ENCODE peak calls at places on chromosomes 6 and 20, in nine cellular contexts. C is upper lobe of left lung, K is GM23338, O is K562, Q is sigmoid colon, V is breast epithelium, R is HL-60, L is SK-N-SH, X is endothelial cell of umbilical vein. B is an unnamed sample.

GRCh38 chr6:34745277-34746103 is 11.8 kb upstream of the SNRPC start:
- DNase-seq in C (no peak), K (no peak), O (peak), Q (no peak), V (no peak), R (no peak), L (no peak), X (no peak), B (peak)

GRCh38 chr20:4728121-4728520 is 6.4 kb downstream of the PRND start:
- DNase-seq in C (no peak), K (no peak), O (no peak), Q (no peak), V (no peak), R (no peak), L (no peak), X (no peak), B (no peak)

GRCh38 chr6:125117818-125118217 is 35.8 kb upstream of the TPD52L1 start:
- DNase-seq in C (no peak), K (no peak), O (no peak), Q (no peak), V (no peak), R (no peak), L (no peak), X (no peak), B (no peak)

GRCh38 chr20:6993526-6993925 is 226.0 kb downstream of the BMP2 start:
- DNase-seq in C (no peak), K (no peak), O (no peak), Q (no peak), V (no peak), R (no peak), L (no peak), X (no peak), B (no peak)

GRCh38 chr6:46013639-46014038 is 2.0 kb downstream of the CLIC5 start:
- DNase-seq in C (no peak), K (peak), O (no peak), Q (no peak), V (no peak), R (no peak), L (no peak), X (no peak), B (no peak)

GRCh38 chr6:145238787-145239186 is 496.5 kb downstream of the EPM2A start:
- DNase-seq in C (no peak), K (no peak), O (no peak), Q (no peak), V (no peak), R (no peak), L (no peak), X (no peak), B (no peak)

GRCh38 chr6:170096803-170097504 is 193.9 kb downstream of the DLL1 start:
- DNase-seq in C (peak), K (no peak), O (no peak), Q (no peak), V (peak), R (no peak), L (no peak), X (no peak), B (no peak)

GRCh38 chr6:166707045-166707444 is 80.0 kb upstream of the RPS6KA2 start:
- DNase-seq in C (peak), K (peak), O (peak), Q (no peak), V (no peak), R (peak), L (peak), X (peak), B (peak)

GRCh38 chr6:149842331-149842730 is 21.8 kb downstream of the LRP11 start:
- DNase-seq in C (no peak), K (no peak), O (no peak), Q (no peak), V (no peak), R (no peak), L (no peak), X (no peak), B (no peak)

DNA sequence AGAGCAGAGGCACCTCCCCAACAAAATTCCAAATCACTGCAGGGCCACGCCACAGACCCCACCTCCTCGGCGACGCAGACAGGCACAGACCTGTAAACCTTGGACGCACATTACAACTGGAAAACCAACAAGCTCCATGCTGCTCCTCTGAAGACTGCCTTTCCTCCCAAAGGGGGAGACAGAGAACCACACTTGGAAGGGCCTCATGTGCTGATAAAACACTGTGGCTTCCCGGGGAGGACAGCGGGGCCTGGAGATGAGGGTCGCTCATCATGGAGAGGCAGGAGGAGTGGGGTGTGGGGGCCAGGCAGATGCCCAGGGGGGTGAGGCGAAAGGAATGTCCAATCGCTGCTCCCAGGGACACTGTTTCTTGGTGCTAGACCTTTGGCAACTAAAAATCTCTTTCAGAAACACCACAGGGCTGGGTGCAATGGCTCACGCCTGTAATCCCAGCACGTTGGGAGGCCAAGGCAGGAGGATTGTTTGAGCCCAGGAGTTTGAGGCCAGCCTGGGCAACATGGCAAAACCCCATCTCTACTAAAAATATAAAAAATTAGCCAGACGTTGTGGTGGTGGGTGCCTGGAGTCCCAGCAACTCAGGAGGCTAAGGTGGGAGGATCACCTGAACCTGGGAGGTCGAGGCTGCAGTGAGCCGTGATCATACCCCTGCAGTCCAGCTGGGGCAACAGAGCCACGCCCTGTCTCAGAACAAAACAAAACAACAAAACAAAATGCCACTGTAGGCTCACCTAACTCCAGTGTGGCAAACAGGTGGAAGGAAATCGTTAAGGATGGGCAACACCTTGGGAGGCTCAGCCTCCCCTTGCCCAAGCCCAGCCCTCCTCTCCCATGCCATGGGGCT is 53.8 kb downstream of the ABHD12 start:
- DNase-seq in C (no peak), K (peak), O (peak), Q (no peak), V (no peak), R (peak), L (no peak), X (no peak), B (no peak)
- TF ChIP-seq CTCF in C (peak), K (peak), O (peak), Q (no peak), V (no peak), R (no peak), L (peak), X (no peak), B (peak)

GRCh38 chr6:22003219-22003779 is 293.5 kb downstream of the PRL start:
- DNase-seq in C (no peak), K (no peak), O (no peak), Q (no peak), V (no peak), R (no peak), L (no peak), X (no peak), B (no peak)

GRCh38 chr6:21998539-21998938 is 298.3 kb downstream of the PRL start:
- DNase-seq in C (no peak), K (no peak), O (no peak), Q (no peak), V (no peak), R (no peak), L (no peak), X (no peak), B (no peak)

GRCh38 chr6:21997414-21998037 is 299.3 kb downstream of the PRL start:
- DNase-seq in C (no peak), K (no peak), O (peak), Q (no peak), V (no peak), R (no peak), L (peak), X (peak), B (no peak)

GRCh38 chr6:21999012-21999528 is 297.8 kb downstream of the PRL start:
- DNase-seq in C (no peak), K (no peak), O (no peak), Q (no peak), V (no peak), R (no peak), L (peak), X (peak), B (no peak)

GRCh38 chr6:22001336-22002027 is 295.4 kb downstream of the PRL start:
- DNase-seq in C (no peak), K (no peak), O (no peak), Q (no peak), V (no peak), R (no peak), L (no peak), X (peak), B (no peak)
- TF ChIP-seq POLR2AphosphoS5 in C (no peak), K (no peak), O (no peak), Q (no peak), V (no peak), R (no peak), L (no peak), X (no peak), B (no peak)

DNA sequence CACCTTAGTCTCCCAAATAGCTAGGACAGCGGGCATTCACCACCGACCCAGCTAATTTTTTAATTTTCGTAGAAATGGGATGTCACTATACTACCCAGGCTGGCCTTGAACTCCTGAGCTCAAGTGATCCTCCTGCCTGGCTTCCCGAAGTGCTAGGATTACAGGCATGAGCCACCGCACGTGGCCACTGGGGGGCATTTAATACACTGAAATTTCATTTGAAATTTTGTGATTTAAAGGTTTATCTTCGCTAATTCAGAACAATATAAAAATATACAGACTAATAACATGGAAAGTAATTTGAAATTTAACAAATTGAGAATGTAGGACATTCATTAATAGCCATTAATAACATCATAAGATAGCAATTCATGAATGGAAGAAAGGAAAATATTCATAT is 20.5 kb upstream of the TBC1D32 start:
- DNase-seq in C (no peak), K (peak), O (no peak), Q (no peak), V (no peak), R (no peak), L (no peak), X (no peak), B (no peak)
- TF ChIP-seq CTCF in C (no peak), K (peak), O (no peak), Q (no peak), V (no peak), R (no peak), L (peak), X (peak), B (peak)

GRCh38 chr6:27025351-27025750 is 222.2 kb upstream of the PRSS16 start:
- DNase-seq in C (no peak), K (no peak), O (no peak), Q (no peak), V (no peak), R (no peak), L (no peak), X (no peak), B (no peak)

GRCh38 chr6:27019651-27020552 is 227.6 kb upstream of the PRSS16 start:
- DNase-seq in C (peak), K (peak), O (peak), Q (peak), V (peak), R (peak), L (peak), X (peak), B (peak)

GRCh38 chr6:27016689-27017088 is 230.8 kb upstream of the PRSS16 start:
- DNase-seq in C (no peak), K (no peak), O (no peak), Q (no peak), V (no peak), R (no peak), L (no peak), X (no peak), B (no peak)

GRCh38 chr6:27023664-27024063 is 223.8 kb upstream of the PRSS16 start:
- DNase-seq in C (no peak), K (no peak), O (no peak), Q (no peak), V (no peak), R (no peak), L (no peak), X (no peak), B (no peak)

DNA sequence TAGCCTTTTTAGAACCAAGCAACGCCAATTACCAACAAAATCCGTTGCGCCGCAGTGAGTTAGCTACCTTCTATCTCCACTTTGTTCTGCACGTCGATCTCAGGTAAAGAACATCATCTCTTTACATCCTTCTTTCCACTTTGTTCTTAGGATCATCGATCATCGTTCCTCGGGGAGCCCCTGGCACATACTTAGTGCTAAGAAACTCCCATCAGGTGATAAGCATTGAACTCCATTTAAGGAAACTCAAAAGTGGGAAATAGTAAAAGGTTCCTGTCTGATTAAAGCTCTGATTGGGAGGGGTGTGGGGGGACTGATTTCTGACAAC is 227.0 kb upstream of the PRSS16 start:
- DNase-seq in C (no peak), K (no peak), O (no peak), Q (no peak), V (no peak), R (no peak), L (no peak), X (no peak), B (no peak)
- TF ChIP-seq POLR2AphosphoS5 in C (no peak), K (no peak), O (no peak), Q (no peak), V (no peak), R (no peak), L (no peak), X (no peak), B (no peak)

GRCh38 chr20:12358006-12358654 is 440.4 kb downstream of the BTBD3 start:
- DNase-seq in C (no peak), K (peak), O (no peak), Q (no peak), V (no peak), R (no peak), L (no peak), X (no peak), B (no peak)

GRCh38 chr20:12355185-12355584 is 437.5 kb downstream of the BTBD3 start:
- DNase-seq in C (no peak), K (no peak), O (no peak), Q (no peak), V (no peak), R (no peak), L (no peak), X (no peak), B (no peak)

GRCh38 chr20:12354725-12355124 is 437.0 kb downstream of the BTBD3 start:
- DNase-seq in C (no peak), K (no peak), O (no peak), Q (no peak), V (no peak), R (no peak), L (no peak), X (no peak), B (no peak)

GRCh38 chr20:12358655-12359009 is 440.9 kb downstream of the BTBD3 start:
- DNase-seq in C (no peak), K (no peak), O (no peak), Q (no peak), V (no peak), R (no peak), L (no peak), X (no peak), B (no peak)
- TF ChIP-seq CTCF in C (no peak), K (no peak), O (no peak), Q (no peak), V (no peak), R (no peak), L (no peak), X (no peak), B (no peak)

GRCh38 chr6:6645266-6645917 is 56.9 kb downstream of the LY86 start:
- DNase-seq in C (no peak), K (no peak), O (no peak), Q (no peak), V (no peak), R (peak), L (no peak), X (no peak), B (no peak)

GRCh38 chr6:6646859-6647258 is 58.3 kb downstream of the LY86 start:
- DNase-seq in C (no peak), K (peak), O (peak), Q (no peak), V (no peak), R (no peak), L (no peak), X (no peak), B (no peak)

GRCh38 chr6:6646384-6646783 is 57.9 kb downstream of the LY86 start:
- DNase-seq in C (no peak), K (no peak), O (no peak), Q (no peak), V (no peak), R (no peak), L (no peak), X (no peak), B (no peak)

GRCh38 chr6:6640915-6641314 is 52.4 kb downstream of the LY86 start:
- DNase-seq in C (no peak), K (no peak), O (no peak), Q (no peak), V (no peak), R (no peak), L (no peak), X (no peak), B (no peak)

DNA sequence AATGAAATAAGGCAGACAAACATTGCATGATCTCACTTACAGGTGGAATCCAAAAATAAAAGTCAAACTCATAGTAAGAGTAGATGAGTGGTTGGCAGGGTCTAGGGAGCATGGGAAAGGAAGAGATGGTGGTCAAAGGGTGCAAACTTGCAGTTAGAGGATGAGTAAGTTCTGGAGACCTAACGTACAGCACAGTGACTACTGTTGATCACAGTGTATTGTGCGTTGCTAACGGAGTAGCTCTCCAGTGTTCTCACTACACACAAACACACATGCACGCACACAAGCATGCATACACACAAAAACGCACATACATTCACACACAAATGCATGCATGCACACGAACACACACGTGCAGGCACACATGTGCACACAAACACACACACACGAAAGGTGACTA is 54.9 kb downstream of the LY86 start:
- DNase-seq in C (no peak), K (no peak), O (no peak), Q (no peak), V (no peak), R (no peak), L (no peak), X (no peak), B (no peak)
- TF ChIP-seq POLR2AphosphoS5 in C (no peak), K (no peak), O (no peak), Q (no peak), V (no peak), R (no peak), L (no peak), X (no peak), B (no peak)

GRCh38 chr6:134630468-134631180 is 312.7 kb upstream of the SGK1 start:
- DNase-seq in C (no peak), K (no peak), O (no peak), Q (no peak), V (no peak), R (peak), L (peak), X (no peak), B (peak)

GRCh38 chr6:134632034-134632433 is 314.1 kb upstream of the SGK1 start:
- DNase-seq in C (no peak), K (no peak), O (no peak), Q (no peak), V (no peak), R (no peak), L (no peak), X (no peak), B (no peak)

GRCh38 chr6:134628154-134628553 is 310.2 kb upstream of the SGK1 start:
- DNase-seq in C (no peak), K (no peak), O (no peak), Q (no peak), V (no peak), R (no peak), L (no peak), X (no peak), B (no peak)

GRCh38 chr6:134634952-134635351 is 314.9 kb downstream of the ALDH8A1 start:
- DNase-seq in C (no peak), K (no peak), O (no peak), Q (no peak), V (no peak), R (peak), L (no peak), X (no peak), B (no peak)

DNA sequence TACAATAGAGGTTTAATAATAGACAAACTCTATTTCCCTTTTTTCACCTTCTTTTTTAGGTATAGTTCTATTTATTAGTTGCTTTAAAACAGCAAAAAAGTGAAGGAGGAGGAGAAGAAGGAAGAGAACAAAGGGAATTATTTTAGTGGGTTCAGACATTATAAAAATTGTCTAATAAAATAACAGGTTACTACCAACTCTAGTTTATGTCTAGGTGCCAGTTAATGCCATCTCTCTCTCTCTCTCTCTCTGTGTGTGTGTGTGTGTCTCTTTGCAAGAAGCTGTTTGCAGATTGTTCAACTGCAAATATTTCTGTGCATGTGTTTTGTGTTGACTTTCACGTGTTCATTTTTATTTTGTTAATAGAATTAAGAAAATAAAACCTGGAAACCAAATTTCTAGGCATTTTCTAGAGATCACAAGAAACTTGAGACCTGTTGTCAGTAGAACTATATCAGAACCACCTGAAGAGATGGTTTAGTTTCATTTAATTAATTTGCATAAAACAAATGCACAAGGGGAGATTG is 313.5 kb upstream of the SGK1 start:
- DNase-seq in C (no peak), K (no peak), O (no peak), Q (no peak), V (no peak), R (no peak), L (no peak), X (no peak), B (no peak)
- TF ChIP-seq CTCF in C (no peak), K (no peak), O (no peak), Q (no peak), V (no peak), R (no peak), L (no peak), X (no peak), B (no peak)